ENCODE peak calls at places on chromosomes 6 and 20, in seven cellular contexts. S, X, K, I, E, L and U are unnamed samples. For H3K27me3, the result is how much of the 10 kb centered on the place peaks cover.

GRCh38 chr6:44650495-44650894 is 263.0 kb downstream of the CDC5L start:
- DNase-seq in S (no peak), X (no peak), K (no peak), I (no peak), E (no peak), L (no peak), U (no peak)

GRCh38 chr20:59835448-59836395 is 97.7 kb downstream of the SYCP2 start:
- DNase-seq in S (peak), X (peak), K (no peak), I (peak), E (peak), L (no peak), U (peak)

GRCh38 chr6:55448446-55448845 is 121.2 kb downstream of the GFRAL start:
- DNase-seq in S (no peak), X (no peak), K (no peak), I (no peak), E (no peak), L (no peak), U (no peak)

GRCh38 chr6:36160147-36160760 is 29.9 kb downstream of the MAPK13 start:
- DNase-seq in S (no peak), X (no peak), K (no peak), I (no peak), E (peak), L (no peak), U (no peak)

GRCh38 chr20:38082894-38083293 is 49.3 kb downstream of the RPRD1B start:
- DNase-seq in S (no peak), X (no peak), K (no peak), I (no peak), E (no peak), L (no peak), U (no peak)

GRCh38 chr6:137044366-137045220 is at the start of gene IL20RA:
- DNase-seq in S (peak), X (peak), K (peak), I (peak), E (no peak), L (no peak), U (no peak)

GRCh38 chr6:118784641-118785164 is 109.2 kb upstream of the ASF1A start:
- DNase-seq in S (peak), X (peak), K (no peak), I (peak), E (no peak), L (no peak), U (no peak)

GRCh38 chr6:107571354-107571753 is 81.4 kb downstream of the SOBP start:
- DNase-seq in S (no peak), X (no peak), K (no peak), I (no peak), E (no peak), L (no peak), U (no peak)

GRCh38 chr6:87082160-87082721 is 12.7 kb downstream of the CGA start:
- DNase-seq in S (no peak), X (no peak), K (no peak), I (no peak), E (no peak), L (no peak), U (no peak)

GRCh38 chr20:48901326-48901725 is 20.2 kb upstream of the ARFGEF2 start:
- DNase-seq in S (no peak), X (no peak), K (no peak), I (no peak), E (no peak), L (no peak), U (no peak)

GRCh38 chr6:53348436-53349208 is at the start of gene ELOVL5:
- DNase-seq in S (peak), X (peak), K (peak), I (peak), E (peak), L (peak), U (peak)

GRCh38 chr20:44008806-44009678 is 94.4 kb downstream of the TOX2 start:
- DNase-seq in S (no peak), X (no peak), K (no peak), I (no peak), E (no peak), L (no peak), U (no peak)

GRCh38 chr6:106339334-106340029 is 13.9 kb upstream of the ATG5 start:
- DNase-seq in S (no peak), X (peak), K (no peak), I (no peak), E (peak), L (peak), U (peak)

GRCh38 chr20:2396241-2396814 is 15.6 kb downstream of the TGM6 start:
- DNase-seq in S (no peak), X (no peak), K (no peak), I (no peak), E (no peak), L (no peak), U (no peak)

GRCh38 chr20:54706581-54706980 is 231.2 kb downstream of the DOK5 start:
- DNase-seq in S (no peak), X (no peak), K (no peak), I (no peak), E (no peak), L (no peak), U (no peak)

GRCh38 chr6:111564482-111564945 is 41.2 kb downstream of the TRAF3IP2 start:
- DNase-seq in S (peak), X (no peak), K (no peak), I (no peak), E (no peak), L (no peak), U (no peak)

GRCh38 chr6:27593861-27594260 is 121.0 kb upstream of the ZNF184 start:
- DNase-seq in S (no peak), X (no peak), K (no peak), I (no peak), E (no peak), L (no peak), U (no peak)

GRCh38 chr20:916825-917224 is 691 bp upstream of the ANGPT4 start:
- DNase-seq in S (no peak), X (no peak), K (no peak), I (no peak), E (no peak), L (no peak), U (no peak)

GRCh38 chr6:43517503-43518357 is 841 bp downstream of the POLR1C start:
- DNase-seq in S (no peak), X (no peak), K (no peak), I (no peak), E (no peak), L (no peak), U (no peak)

GRCh38 chr20:11553603-11554002 is 364.1 kb upstream of the BTBD3 start:
- DNase-seq in S (no peak), X (no peak), K (no peak), I (no peak), E (no peak), L (no peak), U (peak)

GRCh38 chr6:37485259-37485658 is 14.4 kb downstream of the CCDC167 start:
- DNase-seq in S (no peak), X (no peak), K (no peak), I (no peak), E (no peak), L (no peak), U (no peak)

DNA sequence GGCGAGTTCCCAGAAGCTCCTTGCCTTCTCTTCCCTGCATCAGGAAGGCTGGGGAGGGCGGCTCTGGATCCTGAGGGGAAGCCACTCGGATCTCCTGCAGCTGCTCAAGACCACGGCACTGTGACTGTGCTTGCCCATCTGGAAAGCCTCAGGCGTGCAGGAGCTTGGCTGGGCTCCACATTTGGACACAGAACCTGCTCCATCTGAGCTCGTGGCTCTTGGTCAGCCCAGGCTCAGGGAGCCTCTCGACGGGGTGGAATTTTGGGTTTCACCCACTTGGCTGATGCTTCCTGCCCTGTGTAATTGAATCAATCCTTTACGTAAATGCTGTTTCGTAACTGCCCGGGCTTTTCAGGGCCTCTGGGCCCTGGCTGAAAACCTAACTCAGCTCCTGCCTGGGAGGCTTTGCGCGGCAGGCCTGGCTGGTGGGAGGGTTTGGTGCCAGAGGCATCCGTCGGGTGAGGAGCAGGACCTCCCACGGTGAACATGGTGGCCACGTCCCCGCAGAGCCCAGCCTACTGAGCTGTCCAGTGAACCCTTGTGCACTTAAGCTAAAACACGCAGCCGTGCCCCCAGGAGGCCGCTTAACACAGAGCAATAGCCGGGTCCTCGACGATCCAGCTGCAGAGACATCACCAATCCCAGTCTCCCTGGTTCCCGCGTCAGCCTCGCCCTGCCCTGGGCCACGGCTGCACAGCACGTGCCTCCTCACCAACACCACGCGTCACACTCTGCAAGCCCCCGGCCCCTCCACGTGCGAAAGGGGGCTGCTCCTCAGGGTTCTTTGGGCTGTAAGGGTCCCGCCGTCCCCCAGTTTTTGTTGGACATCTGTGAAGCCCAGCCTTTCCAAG is 241.0 kb downstream of the DLL1 start:
- DNase-seq in S (peak), X (peak), K (peak), I (peak), E (no peak), L (no peak), U (peak)
- H3K27me3 ChIP-seq in S (under half), X (under half), K (under half), I (under half), E (under half), L (under half), U (under half)

GRCh38 chr20:9482180-9482579 is 32.2 kb upstream of the LAMP5 start:
- DNase-seq in S (no peak), X (no peak), K (no peak), I (no peak), E (no peak), L (no peak), U (no peak)

GRCh38 chr20:9488063-9488462 is 26.3 kb upstream of the LAMP5 start:
- DNase-seq in S (no peak), X (no peak), K (no peak), I (no peak), E (no peak), L (no peak), U (no peak)

GRCh38 chr20:9483131-9483530 is 31.3 kb upstream of the LAMP5 start:
- DNase-seq in S (no peak), X (no peak), K (no peak), I (no peak), E (no peak), L (no peak), U (no peak)

GRCh38 chr20:9490171-9490570 is 24.2 kb upstream of the LAMP5 start:
- DNase-seq in S (no peak), X (no peak), K (no peak), I (no peak), E (no peak), L (no peak), U (no peak)

GRCh38 chr20:9485614-9486325 is 28.6 kb upstream of the LAMP5 start:
- DNase-seq in S (no peak), X (no peak), K (no peak), I (no peak), E (no peak), L (no peak), U (no peak)
- H3K27me3 ChIP-seq in S (under half), X (under half), K (under half), I (under half), E (under half), L (under half), U (under half)

GRCh38 chr6:157809613-157810012 is 13.4 kb upstream of the SNX9 start:
- DNase-seq in S (no peak), X (no peak), K (no peak), I (no peak), E (no peak), L (no peak), U (no peak)
- H3K27me3 ChIP-seq in S (under half), X (under half), K (under half), I (under half), E (under half), L (under half), U (under half)

GRCh38 chr20:19022791-19023448 is 189.5 kb upstream of the SLC24A3 start:
- DNase-seq in S (no peak), X (no peak), K (no peak), I (no peak), E (no peak), L (no peak), U (no peak)
- H3K27me3 ChIP-seq in S (under half), X (under half), K (under half), I (under half), E (under half), L (under half), U (under half)